ENCODE peak calls at places on chromosomes 3 and 15, in seven cellular contexts. Y, R, I, C, S, J and K are unnamed samples.

GRCh38 chr3:184993394-184993793 is 159.5 kb downstream of the C3orf70 start:
- DNase-seq in C (no peak), Y (no peak), J (no peak), S (no peak), I (no peak), R (no peak), K (no peak)

GRCh38 chr3:36823806-36824205 is 59.5 kb upstream of the DCLK3 start:
- DNase-seq in C (no peak), S (no peak), Y (no peak), R (no peak), I (no peak), J (no peak), K (no peak)

GRCh38 chr3:127757979-127758378 is 64.3 kb downstream of the MGLL start:
- DNase-seq in C (no peak), S (no peak), R (no peak), Y (no peak), J (no peak), I (no peak), K (no peak)

GRCh38 chr15:91981802-91982201 is 128.3 kb downstream of the SLCO3A1 start:
- DNase-seq in I (no peak), Y (no peak), S (no peak), C (no peak), R (no peak), J (no peak), K (no peak)

GRCh38 chr3:131250466-131250865 is 131.1 kb upstream of the NUDT16 start:
- DNase-seq in S (no peak), C (no peak), I (no peak), J (no peak), Y (no peak), R (no peak), K (no peak)

GRCh38 chr15:91311986-91312385 is 211.9 kb downstream of the SV2B start:
- DNase-seq in R (no peak), J (no peak), C (no peak), I (peak; percentile 57), Y (no peak), S (no peak), K (no peak)

GRCh38 chr3:4410174-4410573 is 56.9 kb downstream of the SUMF1 start:
- DNase-seq in S (no peak), J (no peak), I (no peak), R (no peak), C (no peak), Y (no peak), K (peak; percentile 37)

GRCh38 chr15:40118473-40118872 is 9.8 kb upstream of the BMF start:
- DNase-seq in Y (no peak), C (no peak), R (no peak), I (no peak), S (no peak), J (no peak), K (no peak)

GRCh38 chr15:48221885-48222284 is 15.8 kb downstream of the SLC12A1 start:
- DNase-seq in S (no peak), C (peak; percentile 39), J (no peak), R (no peak), Y (peak; percentile 30), I (no peak), K (no peak)

GRCh38 chr3:42665050-42665878 is 11.8 kb downstream of the ZBTB47 start:
- DNase-seq in Y (no peak), I (no peak), C (no peak), S (peak; percentile 10), J (no peak), R (no peak), K (no peak)

GRCh38 chr3:44913868-44914468 is 39.6 kb downstream of the TGM4 start:
- DNase-seq in J (no peak), R (peak; percentile 50), S (peak; percentile 46), I (peak; percentile 64), C (peak; percentile 49), Y (peak; percentile 32), K (peak; percentile 67)

GRCh38 chr15:84813931-84814330 is 3.2 kb upstream of the ALPK3 start:
- DNase-seq in S (no peak), Y (no peak), J (no peak), C (no peak), I (no peak), R (no peak), K (no peak)

GRCh38 chr3:192422998-192423349 is 304.4 kb downstream of the FGF12 start:
- DNase-seq in R (no peak), J (no peak), S (no peak), I (no peak), Y (no peak), C (peak; percentile 44), K (no peak)

GRCh38 chr3:141405581-141405980 is 37.3 kb downstream of the ZBTB38 start:
- DNase-seq in R (no peak), S (no peak), Y (no peak), J (no peak), I (no peak), C (no peak), K (no peak)

GRCh38 chr15:48823237-48823636 is 12.4 kb upstream of the CEP152 start:
- DNase-seq in I (no peak), Y (no peak), R (no peak), J (no peak), C (peak; percentile 3), S (no peak), K (no peak)

GRCh38 chr3:15858547-15859506 is 61.0 kb upstream of the ANKRD28 start:
- DNase-seq in C (no peak), I (peak; percentile 56), Y (no peak), S (peak; percentile 24), J (peak; percentile 70), R (no peak), K (peak; percentile 89)

DNA sequence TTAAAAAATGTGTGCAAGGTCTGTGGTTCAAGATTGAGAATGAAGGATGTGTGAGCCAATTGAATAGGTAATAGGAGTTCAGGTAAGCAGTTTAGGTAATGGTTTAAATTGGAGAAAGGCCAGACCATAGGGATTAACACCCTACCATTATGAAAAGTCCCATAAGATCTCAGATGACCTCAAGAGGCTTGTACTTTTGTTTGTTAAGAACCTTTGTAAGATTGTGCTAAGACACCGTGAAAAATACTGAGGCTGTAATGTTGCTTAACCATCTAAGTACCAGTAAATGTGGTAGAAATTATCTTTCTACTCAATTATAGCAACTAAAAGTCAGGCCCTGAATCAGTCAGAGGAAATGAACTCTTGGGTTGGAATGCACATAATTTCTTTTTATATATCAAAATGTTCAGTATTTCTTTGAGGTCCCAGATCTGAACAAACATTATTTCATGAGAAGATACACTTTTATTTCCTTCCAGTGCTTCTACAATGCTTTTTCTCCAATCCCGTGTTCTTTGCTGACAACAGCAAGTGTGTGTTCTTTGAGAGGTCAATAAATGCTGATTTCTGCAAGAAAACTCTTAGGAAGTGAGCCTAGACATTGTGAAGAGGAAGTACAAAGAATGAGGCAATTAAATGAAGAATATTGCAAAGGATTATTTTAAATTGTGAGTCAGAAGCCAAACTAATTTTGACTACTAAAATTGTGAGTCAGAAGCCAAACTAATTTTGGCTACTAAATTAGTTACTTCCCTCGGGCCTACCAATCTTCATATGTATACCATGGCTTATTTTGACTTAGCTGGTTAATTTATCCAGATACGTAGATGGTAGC is 66.5 kb downstream of the TCF12 start:
- DNase-seq in S (no peak), C (no peak), J (no peak), R (no peak), Y (no peak), I (peak; percentile 10), K (no peak)
- H3K4me3 ChIP-seq in S (no peak overlapping the region), C (no peak overlapping the region), J (no peak overlapping the region), R (no peak overlapping the region), Y (no peak overlapping the region), I (no peak overlapping the region), K (no peak overlapping the region)

GRCh38 chr3:18531662-18532061 is 106.5 kb upstream of the SATB1 start:
- DNase-seq in C (no peak), Y (no peak), S (no peak), R (no peak), I (no peak), J (no peak), K (peak; percentile 23)

GRCh38 chr3:18527691-18528090 is 102.6 kb upstream of the SATB1 start:
- DNase-seq in C (no peak), I (no peak), R (no peak), Y (no peak), J (no peak), S (no peak), K (no peak)
- TF ChIP-seq CTCF in C (no peak), I (no peak), R (no peak), Y (no peak), J (no peak), S (no peak), K (no peak)

GRCh38 chr3:25426408-25426807 is 1.7 kb upstream of the RARB start:
- DNase-seq in R (no peak), I (no peak), S (peak; percentile 45), C (no peak), J (no peak), Y (no peak), K (no peak)

GRCh38 chr3:25427155-25428002 is 684 bp upstream of the RARB start:
- DNase-seq in J (no peak), S (no peak), I (no peak), Y (no peak), R (no peak), C (no peak), K (no peak)

GRCh38 chr3:25428950-25429349 is 887 bp downstream of the RARB start:
- DNase-seq in J (no peak), R (no peak), Y (no peak), I (no peak), C (no peak), S (no peak), K (no peak)

GRCh38 chr3:25429441-25429907 is 1.4 kb downstream of the RARB start:
- DNase-seq in C (no peak), I (no peak), Y (no peak), R (no peak), S (no peak), J (no peak), K (no peak)

GRCh38 chr3:25428003-25428861 is at the start of gene RARB:
- DNase-seq in S (peak; percentile 79), J (no peak), C (peak; percentile 92), Y (peak; percentile 76), R (no peak), I (peak; percentile 69), K (peak; percentile 12)
- H3K4me3 ChIP-seq in S (peak within 1 kb of the TSS; percentile 76), J (no peak within 1 kb of the TSS), C (peak within 1 kb of the TSS; percentile 69), Y (peak within 1 kb of the TSS; percentile 66), R (peak within 1 kb of the TSS; percentile 69), I (peak within 1 kb of the TSS; percentile 40), K (peak within 1 kb of the TSS; percentile 24)

GRCh38 chr3:146148468-146148931 is 12.5 kb downstream of the PLOD2 start:
- DNase-seq in S (no peak), C (no peak), J (no peak), R (no peak), I (no peak), Y (no peak), K (no peak)
- TF ChIP-seq CTCF in S (peak; percentile 36), C (peak; percentile 30), J (no peak), R (no peak), I (no peak), Y (no peak), K (no peak)

GRCh38 chr3:30996467-30996866 is 102.0 kb upstream of the GADL1 start:
- DNase-seq in R (no peak), I (no peak), S (no peak), Y (no peak), C (no peak), J (no peak), K (no peak)
- H3K4me3 ChIP-seq in R (no peak overlapping the region), I (no peak overlapping the region), S (no peak overlapping the region), Y (no peak overlapping the region), C (no peak overlapping the region), J (no peak overlapping the region), K (no peak overlapping the region)